ENCODE peak calls at places on chromosomes 6 and 20, in five cellular contexts. Z is pancreas, O is psoas muscle, E is stomach, S is endodermal cell. R is an unnamed sample. For H3K4me1 and H3K36me3, the result is how much of the 10 kb centered on the place peaks cover.

GRCh38 chr20:33981964-33982363 is 11.7 kb upstream of the RALY start:
- DNase-seq in E (no peak), O (no peak), S (no peak), Z (no peak), R (no peak)

GRCh38 chr20:22686097-22686496 is 101.7 kb upstream of the FOXA2 start:
- DNase-seq in O (peak), Z (no peak), E (peak), S (peak), R (peak)

GRCh38 chr20:60283281-60283680 is 325.1 kb downstream of the CDH26 start:
- DNase-seq in S (no peak), O (no peak), E (no peak), Z (no peak), R (no peak)

GRCh38 chr6:168292911-168293310 is 26.7 kb downstream of the DACT2 start:
- DNase-seq in O (no peak), S (no peak), E (no peak), Z (no peak), R (no peak)

GRCh38 chr6:169501128-169501527 is 200.7 kb downstream of the WDR27 start:
- DNase-seq in E (no peak), S (no peak), O (no peak), Z (no peak), R (no peak)

GRCh38 chr6:154412106-154412820 is 55.7 kb upstream of the IPCEF1 start:
- DNase-seq in O (no peak), E (no peak), S (no peak), Z (no peak), R (no peak)

GRCh38 chr6:57222684-57223077 is 574 bp upstream of the RAB23 start:
- DNase-seq in E (no peak), O (no peak), S (no peak), Z (no peak), R (no peak)

GRCh38 chr20:41734506-41734945 is 116.3 kb upstream of the CHD6 start:
- DNase-seq in Z (no peak), S (peak), O (peak), E (peak), R (no peak)

GRCh38 chr6:15376900-15377487 is 131.1 kb downstream of the JARID2 start:
- DNase-seq in E (no peak), Z (no peak), S (peak), O (no peak), R (no peak)

GRCh38 chr6:15375638-15376290 is 129.9 kb downstream of the JARID2 start:
- DNase-seq in E (no peak), O (no peak), Z (no peak), S (no peak), R (no peak)

GRCh38 chr6:15380354-15380753 is 134.5 kb downstream of the JARID2 start:
- DNase-seq in O (no peak), Z (no peak), E (no peak), S (no peak), R (no peak)

GRCh38 chr6:15378864-15379263 is 133.0 kb downstream of the JARID2 start:
- DNase-seq in O (no peak), S (peak), Z (no peak), E (no peak), R (no peak)

GRCh38 chr6:15378272-15378671 is 132.4 kb downstream of the JARID2 start:
- DNase-seq in Z (no peak), S (peak), E (no peak), O (no peak), R (no peak)
- H3K4me1 ChIP-seq in Z (under half), S (under half), E (under half), O (half or more), R (under half)

DNA sequence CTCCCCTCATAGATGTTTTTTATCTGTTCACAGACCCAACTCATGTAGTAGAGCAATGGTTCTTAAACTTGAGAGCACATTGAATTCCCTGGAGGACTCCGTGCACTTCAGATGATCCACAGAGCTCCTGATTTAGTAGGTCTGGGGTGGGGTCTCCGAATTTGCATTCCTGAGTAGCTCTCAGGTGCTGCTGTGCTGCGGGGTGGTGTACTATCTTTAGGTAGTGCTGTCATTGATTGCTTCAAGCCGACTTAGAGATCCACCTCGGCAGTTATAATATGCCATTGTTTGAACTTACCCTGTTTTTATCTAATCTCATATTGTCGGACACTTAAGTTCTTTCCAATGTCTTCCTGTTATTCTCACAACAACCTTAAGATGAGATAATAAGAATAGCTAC is 45.0 kb downstream of the BMP2 start:
- DNase-seq in E (no peak), S (peak), O (no peak), Z (no peak), R (no peak)
- TF ChIP-seq CTCF in E (no peak), S (no peak), O (no peak), Z (no peak), R (no peak)

GRCh38 chr6:12841619-12842018 is 125.1 kb downstream of the PHACTR1 start:
- DNase-seq in O (no peak), Z (no peak), E (no peak), S (no peak), R (no peak)
- H3K36me3 ChIP-seq in O (under half), Z (under half), E (under half), S (under half), R (under half)

GRCh38 chr6:89080281-89081128 is at the start of gene PNRC1:
- DNase-seq in E (peak), Z (peak), O (peak), S (peak), R (peak)

GRCh38 chr6:89081129-89081422 is 525 bp downstream of the PNRC1 start:
- DNase-seq in E (no peak), O (no peak), Z (no peak), S (no peak), R (no peak)

GRCh38 chr6:89084542-89084941 is 4.0 kb downstream of the PNRC1 start:
- DNase-seq in O (no peak), S (no peak), Z (no peak), E (no peak), R (no peak)

GRCh38 chr6:89081423-89082322 is 1.1 kb downstream of the PNRC1 start:
- DNase-seq in Z (peak), S (peak), O (peak), E (peak), R (peak)

DNA sequence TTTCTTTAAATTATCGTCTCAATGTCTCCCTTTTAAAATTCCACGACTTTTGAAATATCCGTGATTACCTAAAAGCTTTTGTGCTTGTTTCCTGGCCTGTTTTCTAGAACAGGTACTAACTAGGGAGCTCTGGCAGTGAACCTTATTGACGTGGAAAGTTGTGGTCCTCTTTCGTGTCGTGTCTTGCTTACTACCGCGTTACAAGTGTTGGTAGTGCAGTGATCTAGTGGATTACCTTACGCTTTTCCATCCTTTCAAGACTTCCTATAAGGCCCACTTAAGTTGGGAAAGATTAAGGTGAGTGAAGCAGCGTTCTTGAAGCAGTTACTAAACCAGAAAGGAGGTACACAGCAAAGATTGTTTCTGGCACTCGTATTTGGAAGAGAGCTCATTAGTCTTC is 1.9 kb downstream of the PNRC1 start:
- DNase-seq in O (no peak), E (no peak), S (no peak), Z (no peak), R (no peak)
- H3K4me1 ChIP-seq in O (under half), E (under half), S (under half), Z (under half), R (under half)

GRCh38 chr6:46090115-46091079 is 39.4 kb upstream of the ENPP4 start:
- DNase-seq in E (peak), Z (peak), O (peak), S (peak), R (peak)
- TF ChIP-seq CTCF in E (peak), Z (peak), O (peak), S (peak), R (peak)

DNA sequence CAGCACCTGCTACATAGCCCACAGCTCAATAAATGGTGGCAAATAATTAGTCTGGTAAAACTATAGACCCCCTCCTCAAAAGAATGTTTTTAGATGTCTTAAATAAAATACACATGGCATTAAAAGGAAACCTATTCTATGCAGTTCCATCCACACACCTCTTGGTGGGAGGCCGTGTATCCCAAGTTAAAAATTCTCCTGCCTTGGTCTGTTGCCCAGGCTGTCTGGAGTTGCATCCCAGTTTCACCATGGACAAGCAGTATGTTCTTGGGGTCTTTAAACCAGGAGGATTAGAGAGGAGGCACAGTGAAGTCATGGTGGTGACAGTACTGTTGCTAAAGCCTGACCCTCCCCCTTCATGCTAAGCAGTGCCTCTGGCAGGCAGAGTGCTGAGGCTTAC is 95.6 kb downstream of the SULF2 start:
- DNase-seq in O (no peak), S (no peak), E (no peak), Z (no peak), R (no peak)
- H3K36me3 ChIP-seq in O (under half), S (half or more), E (half or more), Z (under half), R (under half)

DNA sequence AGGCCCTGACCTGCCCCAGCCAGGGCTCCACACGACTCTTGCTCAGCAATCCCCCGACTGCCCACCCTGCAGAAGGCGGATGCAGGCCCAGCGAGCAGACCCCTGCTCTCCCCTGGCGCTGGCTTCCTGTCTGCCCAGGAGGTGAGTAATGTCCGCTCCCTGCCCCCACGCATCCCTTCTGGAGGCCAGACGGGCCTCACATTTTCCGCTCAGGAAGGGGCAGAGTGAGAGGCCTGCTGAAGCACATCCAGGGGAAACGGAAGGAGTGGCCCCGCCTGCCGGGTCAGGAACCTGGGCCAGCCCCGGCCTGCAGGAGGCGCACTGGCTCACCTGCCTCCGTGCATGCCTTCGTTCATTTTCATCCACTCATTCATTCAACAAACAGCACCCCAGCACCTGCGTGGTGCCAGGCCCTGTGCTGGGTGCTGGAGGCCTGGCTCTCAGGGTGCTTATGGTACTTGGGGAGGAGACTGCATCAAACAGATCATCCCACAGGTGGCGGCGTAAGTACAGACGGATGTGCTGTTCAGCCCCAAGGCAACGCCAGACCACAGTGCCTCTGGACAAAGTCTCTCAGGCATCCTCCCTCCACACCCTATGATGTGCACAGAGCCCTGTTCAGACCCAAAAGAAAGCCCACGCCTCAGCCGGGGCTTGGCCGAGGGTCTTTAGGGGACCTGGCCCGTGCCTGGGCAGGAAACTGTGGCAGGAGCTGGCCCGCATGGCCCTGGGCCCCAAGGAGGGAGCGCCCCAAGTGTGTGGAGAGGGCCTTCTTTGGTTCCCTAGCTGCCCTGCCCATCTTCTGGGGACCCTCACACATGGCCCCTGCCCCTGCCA is 112.1 kb downstream of the ASXL1 start:
- DNase-seq in O (peak), E (no peak), Z (no peak), S (peak), R (peak)
- H3K4me1 ChIP-seq in O (under half), E (half or more), Z (under half), S (under half), R (half or more)

GRCh38 chr6:161836643-161837448 is 563.0 kb upstream of the AGPAT4 start:
- DNase-seq in E (no peak), Z (no peak), O (no peak), S (no peak), R (no peak)

GRCh38 chr6:161838306-161839035 is 564.6 kb upstream of the AGPAT4 start:
- DNase-seq in E (peak), O (peak), Z (no peak), S (peak), R (no peak)

GRCh38 chr6:161837854-161838253 is 564.0 kb upstream of the AGPAT4 start:
- DNase-seq in Z (no peak), E (no peak), O (no peak), S (no peak), R (no peak)

GRCh38 chr6:161835426-161836029 is 561.7 kb upstream of the AGPAT4 start:
- DNase-seq in Z (no peak), O (no peak), S (peak), E (no peak), R (no peak)

GRCh38 chr6:161837449-161837735 is 563.5 kb upstream of the AGPAT4 start:
- DNase-seq in E (no peak), O (no peak), S (no peak), Z (no peak), R (no peak)
- TF ChIP-seq CTCF in E (no peak), O (no peak), S (no peak), Z (no peak), R (no peak)

GRCh38 chr6:45631396-45631795 is 253.7 kb upstream of the SUPT3H start:
- DNase-seq in Z (no peak), E (no peak), O (no peak), S (no peak), R (no peak)
- H3K36me3 ChIP-seq in Z (under half), E (under half), O (under half), S (under half), R (under half)